ENCODE peak calls at places on chromosomes 6 and 20, in four cellular contexts. L is CD8-positive, alpha-beta T cell; Y is heart left ventricle; J is MM.1S. H is an unnamed sample.
A peak's percentile ranks its signal among the peaks of the same experiment; 100 is the strongest.

GRCh38 chr6:89826029-89826528 is 3.6 kb upstream of the CASP8AP2 start:
- DNase-seq in L (no peak), Y (no peak), J (no peak), H (no peak)

GRCh38 chr20:51500311-51500710 is 42.2 kb downstream of the NFATC2 start:
- DNase-seq in L (peak; percentile 62), Y (no peak), J (no peak), H (no peak)

GRCh38 chr6:145069966-145070365 is 665.4 kb downstream of the EPM2A start:
- DNase-seq in L (no peak), Y (no peak), J (no peak), H (peak; percentile 17)

GRCh38 chr6:22149501-22150490 is 147.0 kb downstream of the PRL start:
- DNase-seq in L (no peak), Y (no peak), J (no peak), H (no peak)

GRCh38 chr6:107600111-107600510 is 110.2 kb downstream of the SOBP start:
- DNase-seq in L (no peak), Y (no peak), J (no peak), H (no peak)

GRCh38 chr6:34951741-34952140 is 62.7 kb downstream of the ANKS1A start:
- DNase-seq in L (no peak), Y (no peak), J (no peak), H (no peak)

GRCh38 chr6:15621203-15622044 is 41.4 kb downstream of the DTNBP1 start:
- DNase-seq in L (no peak), Y (peak; percentile 72), J (no peak), H (no peak)

GRCh38 chr6:36969240-36969691 is 14.7 kb downstream of the PI16 start:
- DNase-seq in L (no peak), Y (no peak), J (no peak), H (no peak)

GRCh38 chr20:24648481-24648880 is 179.1 kb downstream of the SYNDIG1 start:
- DNase-seq in L (no peak), Y (no peak), J (no peak), H (no peak)

GRCh38 chr6:34791164-34791841 is 580 bp upstream of the BLTP3A start:
- DNase-seq in L (peak; percentile 53), Y (peak; percentile 63), J (peak; percentile 45), H (peak; percentile 50)

GRCh38 chr6:28587011-28587745 is 61.5 kb downstream of the GPX5 start:
- DNase-seq in L (peak; percentile 58), Y (peak; percentile 62), J (peak; percentile 46), H (no peak)

GRCh38 chr6:19849196-19849595 is 12.0 kb downstream of the ID4 start:
- DNase-seq in L (no peak), Y (no peak), J (peak; percentile 15), H (no peak)
- H3K27ac ChIP-seq in L (no peak overlapping the region), Y (no peak overlapping the region), J (no peak overlapping the region), H (no peak overlapping the region)

GRCh38 chr6:2510341-2510740 is 240.4 kb downstream of the MYLK4 start:
- DNase-seq in L (no peak), Y (no peak), J (no peak), H (peak; percentile 16)

GRCh38 chr6:2509746-2510145 is 241.0 kb downstream of the MYLK4 start:
- DNase-seq in L (no peak), Y (no peak), J (no peak), H (no peak)

GRCh38 chr6:2516059-2516458 is 234.7 kb downstream of the MYLK4 start:
- DNase-seq in L (no peak), Y (no peak), J (no peak), H (no peak)

GRCh38 chr6:2518029-2518428 is 232.7 kb downstream of the MYLK4 start:
- DNase-seq in L (no peak), Y (no peak), J (no peak), H (no peak)

GRCh38 chr6:2514965-2515543 is 235.7 kb downstream of the MYLK4 start:
- DNase-seq in L (no peak), Y (no peak), J (no peak), H (no peak)
- H3K27ac ChIP-seq in L (no peak overlapping the region), Y (no peak overlapping the region), J (no peak overlapping the region), H (no peak overlapping the region)

DNA sequence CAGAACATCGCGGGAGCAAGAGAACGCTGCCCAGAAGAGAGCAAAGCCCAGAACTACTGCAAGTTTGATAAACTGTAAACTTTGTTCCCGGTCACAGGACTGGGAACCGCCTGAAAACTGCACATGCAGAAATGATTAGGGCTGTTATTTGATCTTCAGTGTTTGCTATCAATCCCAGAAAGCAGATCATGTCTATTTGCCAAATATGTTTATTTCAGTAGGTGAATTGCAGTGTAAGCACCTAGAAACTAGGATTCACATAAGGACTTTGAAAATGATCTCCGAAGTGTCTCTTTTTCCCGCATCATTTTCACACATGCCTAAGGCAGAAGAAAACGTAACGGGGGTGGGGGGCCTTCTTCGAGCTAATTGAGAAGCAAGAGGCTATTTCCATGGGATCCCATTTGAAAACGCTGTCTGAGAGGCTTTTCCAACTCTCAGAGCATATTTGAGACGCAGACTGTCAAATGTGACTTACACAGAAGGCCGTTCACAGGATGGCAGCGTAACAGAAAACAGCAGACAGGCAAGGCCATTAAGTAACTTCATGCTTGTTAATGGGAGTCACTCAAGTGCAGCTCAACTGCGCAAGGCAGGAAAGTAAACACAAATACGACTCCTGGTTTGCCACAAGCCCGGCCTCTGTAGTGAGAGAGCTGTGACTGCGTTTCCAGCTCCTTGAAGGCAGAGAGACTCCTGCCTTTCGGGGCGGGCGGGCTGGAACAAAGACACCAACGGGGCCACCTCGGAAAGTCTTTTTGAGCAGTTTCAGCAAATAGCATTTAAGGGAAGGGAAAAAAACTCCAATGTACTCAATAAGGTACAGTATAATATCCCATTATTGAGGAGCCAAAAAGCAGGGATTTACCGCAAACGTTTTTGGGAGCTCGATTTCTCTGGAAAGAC is 144.7 kb upstream of the ZNF217 start:
- DNase-seq in L (no peak), Y (peak; percentile 73), J (peak; percentile 71), H (peak; percentile 67)
- H3K27ac ChIP-seq in L (no peak overlapping the region), Y (peak overlapping the region; percentile 47), J (peak overlapping the region; percentile 76), H (peak overlapping the region; percentile 83)

GRCh38 chr20:33673411-33674293 is 576 bp downstream of the NECAB3 start:
- DNase-seq in L (no peak), Y (no peak), J (peak; percentile 6), H (peak; percentile 40)
- H3K27ac ChIP-seq in L (no peak overlapping the region), Y (peak overlapping the region; percentile 91), J (no peak overlapping the region), H (peak overlapping the region; percentile 70)

DNA sequence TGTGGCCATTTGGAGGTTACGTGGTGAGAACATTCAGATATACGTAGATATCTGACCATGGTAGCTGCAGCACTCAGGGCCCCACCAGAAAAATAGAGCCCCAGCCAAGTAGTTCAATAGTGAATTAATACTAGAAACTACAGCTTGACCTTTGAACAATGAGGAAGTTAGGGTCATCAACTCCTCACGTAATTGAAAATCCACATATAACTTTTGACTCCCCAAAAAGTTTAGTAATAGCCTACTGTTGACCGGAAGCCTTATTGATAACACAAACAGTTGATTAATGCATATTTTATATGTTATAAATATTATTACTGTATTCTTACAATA is 118.0 kb downstream of the SNX5 start:
- DNase-seq in L (no peak), Y (no peak), J (no peak), H (no peak)
- H3K27ac ChIP-seq in L (no peak overlapping the region), Y (peak overlapping the region; percentile 64), J (no peak overlapping the region), H (peak overlapping the region; percentile 91)

GRCh38 chr6:130417951-130418350 is 52.1 kb downstream of the TMEM200A start:
- DNase-seq in L (no peak), Y (no peak), J (no peak), H (no peak)

GRCh38 chr6:130423044-130423443 is 57.2 kb downstream of the TMEM200A start:
- DNase-seq in L (no peak), Y (no peak), J (no peak), H (no peak)

GRCh38 chr6:130420911-130421310 is 55.1 kb downstream of the TMEM200A start:
- DNase-seq in L (no peak), Y (no peak), J (no peak), H (no peak)

GRCh38 chr6:130424704-130425103 is 58.9 kb downstream of the TMEM200A start:
- DNase-seq in L (no peak), Y (no peak), J (no peak), H (no peak)

DNA sequence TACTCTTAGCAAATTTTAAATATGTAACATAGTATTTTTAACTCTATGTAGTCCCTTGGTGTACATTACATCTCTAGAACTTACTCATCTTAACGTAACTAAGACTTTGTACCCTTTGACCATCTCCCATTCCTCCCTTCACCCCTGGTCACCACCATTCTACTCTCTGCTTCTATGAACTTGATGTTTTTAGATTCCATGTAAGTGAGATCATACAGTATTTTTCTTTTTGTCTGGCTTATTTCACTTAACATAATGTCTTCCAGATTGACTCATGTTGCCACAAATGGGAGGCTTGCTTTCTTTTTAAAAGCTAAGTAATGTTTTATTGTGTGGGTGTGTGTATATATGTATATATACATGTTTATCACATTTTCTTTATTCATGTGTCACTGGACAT is 55.8 kb downstream of the TMEM200A start:
- DNase-seq in L (no peak), Y (no peak), J (no peak), H (peak; percentile 13)
- H3K27ac ChIP-seq in L (no peak overlapping the region), Y (no peak overlapping the region), J (no peak overlapping the region), H (no peak overlapping the region)

GRCh38 chr6:159532155-159532554 is 160.9 kb downstream of the SOD2 start:
- DNase-seq in L (no peak), Y (no peak), J (no peak), H (no peak)

GRCh38 chr6:159533016-159533415 is 160.0 kb downstream of the SOD2 start:
- DNase-seq in L (no peak), Y (no peak), J (no peak), H (no peak)

GRCh38 chr6:159529820-159530405 is 163.1 kb downstream of the SOD2 start:
- DNase-seq in L (no peak), Y (no peak), J (no peak), H (no peak)

GRCh38 chr6:159535629-159536028 is 157.4 kb downstream of the SOD2 start:
- DNase-seq in L (no peak), Y (no peak), J (no peak), H (no peak)

GRCh38 chr6:159533568-159533967 is 159.5 kb downstream of the SOD2 start:
- DNase-seq in L (no peak), Y (no peak), J (no peak), H (peak; percentile 25)
- H3K27ac ChIP-seq in L (no peak overlapping the region), Y (no peak overlapping the region), J (no peak overlapping the region), H (peak overlapping the region; percentile 16)

GRCh38 chr6:50851269-50851847 is 32.7 kb downstream of the TFAP2B start:
- DNase-seq in L (no peak), Y (no peak), J (no peak), H (no peak)

GRCh38 chr6:50850860-50851259 is 32.2 kb downstream of the TFAP2B start:
- DNase-seq in L (no peak), Y (no peak), J (no peak), H (no peak)

GRCh38 chr6:50850223-50850751 is 31.6 kb downstream of the TFAP2B start:
- DNase-seq in L (no peak), Y (no peak), J (no peak), H (no peak)

GRCh38 chr6:50849016-50849748 is 30.5 kb downstream of the TFAP2B start:
- DNase-seq in L (no peak), Y (no peak), J (no peak), H (no peak)

DNA sequence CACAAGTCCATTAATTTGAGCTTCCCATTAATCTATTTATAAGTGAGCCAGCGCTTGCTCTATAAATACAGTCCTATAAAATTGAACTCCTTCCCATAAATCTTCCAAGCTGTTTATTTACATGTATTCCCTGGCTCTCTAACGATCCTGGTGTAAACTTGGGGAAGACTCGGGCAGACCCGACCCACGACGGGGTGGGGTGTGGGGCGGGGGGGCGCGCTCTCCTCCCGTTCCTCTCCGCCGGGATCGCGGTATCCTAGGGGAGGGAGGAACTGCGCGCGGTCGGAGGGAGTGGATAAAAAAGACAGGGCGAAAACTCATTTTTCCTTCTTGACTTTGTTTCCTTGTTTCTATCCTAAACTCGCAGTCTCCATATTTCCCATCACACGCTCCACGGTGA is 31.1 kb downstream of the TFAP2B start:
- DNase-seq in L (no peak), Y (no peak), J (no peak), H (no peak)
- H3K27ac ChIP-seq in L (no peak overlapping the region), Y (no peak overlapping the region), J (no peak overlapping the region), H (no peak overlapping the region)

GRCh38 chr6:10838794-10839333 is 525 bp upstream of the MAK start:
- DNase-seq in L (no peak), Y (no peak), J (no peak), H (no peak)
- H3K27ac ChIP-seq in L (no peak overlapping the region), Y (peak overlapping the region; percentile 1), J (no peak overlapping the region), H (no peak overlapping the region)